ENCODE peak calls at places on chromosomes 16 and 17, in eight cellular contexts. One of them, this sample, is unnamed.

GRCh38 chr17:65389956-65390355 is 171.5 kb downstream of the AXIN2 start:
- DNase-seq in heart left ventricle: no peak
- DNase-seq in IMR-90: peak
- DNase-seq in lower lobe of right lung: no peak
- DNase-seq in ascending aorta: no peak
- DNase-seq in mammary epithelial cell: peak
- DNase-seq in GM12878: no peak
- DNase-seq in dorsolateral prefrontal cortex: no peak
- DNase-seq in this sample: no peak

GRCh38 chr16:86221085-86221484 is 289.2 kb upstream of the FOXF1 start:
- DNase-seq in heart left ventricle: no peak
- DNase-seq in IMR-90: peak
- DNase-seq in lower lobe of right lung: no peak
- DNase-seq in ascending aorta: peak
- DNase-seq in mammary epithelial cell: no peak
- DNase-seq in GM12878: no peak
- DNase-seq in dorsolateral prefrontal cortex: no peak
- DNase-seq in this sample: no peak

GRCh38 chr16:59635674-59636073 is 901.6 kb upstream of the GOT2 start:
- DNase-seq in heart left ventricle: no peak
- DNase-seq in IMR-90: peak
- DNase-seq in lower lobe of right lung: no peak
- DNase-seq in ascending aorta: no peak
- DNase-seq in mammary epithelial cell: peak
- DNase-seq in GM12878: no peak
- DNase-seq in dorsolateral prefrontal cortex: no peak
- DNase-seq in this sample: no peak

GRCh38 chr16:51420247-51420646 is 269.2 kb upstream of the SALL1 start:
- DNase-seq in heart left ventricle: no peak
- DNase-seq in IMR-90: no peak
- DNase-seq in lower lobe of right lung: no peak
- DNase-seq in ascending aorta: no peak
- DNase-seq in mammary epithelial cell: no peak
- DNase-seq in GM12878: no peak
- DNase-seq in dorsolateral prefrontal cortex: no peak
- DNase-seq in this sample: no peak

GRCh38 chr17:63270610-63271009 is 175.5 kb downstream of the CYB561 start:
- DNase-seq in heart left ventricle: no peak
- DNase-seq in IMR-90: no peak
- DNase-seq in lower lobe of right lung: no peak
- DNase-seq in ascending aorta: no peak
- DNase-seq in mammary epithelial cell: peak
- DNase-seq in GM12878: no peak
- DNase-seq in dorsolateral prefrontal cortex: no peak
- DNase-seq in this sample: no peak

GRCh38 chr17:36475346-36475970 is 11.0 kb upstream of the ZNHIT3 start:
- DNase-seq in heart left ventricle: no peak
- DNase-seq in IMR-90: no peak
- DNase-seq in lower lobe of right lung: no peak
- DNase-seq in ascending aorta: no peak
- DNase-seq in mammary epithelial cell: no peak
- DNase-seq in GM12878: no peak
- DNase-seq in dorsolateral prefrontal cortex: no peak
- DNase-seq in this sample: no peak

GRCh38 chr16:85171809-85172464 is 59.7 kb upstream of the CIBAR2 start:
- DNase-seq in heart left ventricle: no peak
- DNase-seq in IMR-90: no peak
- DNase-seq in lower lobe of right lung: peak
- DNase-seq in ascending aorta: no peak
- DNase-seq in mammary epithelial cell: no peak
- DNase-seq in GM12878: no peak
- DNase-seq in dorsolateral prefrontal cortex: no peak
- DNase-seq in this sample: no peak

GRCh38 chr16:5523794-5524193 is 426.2 kb upstream of the EEF2KMT start:
- DNase-seq in heart left ventricle: no peak
- DNase-seq in IMR-90: no peak
- DNase-seq in lower lobe of right lung: no peak
- DNase-seq in ascending aorta: no peak
- DNase-seq in mammary epithelial cell: no peak
- DNase-seq in GM12878: no peak
- DNase-seq in dorsolateral prefrontal cortex: no peak
- DNase-seq in this sample: no peak

GRCh38 chr17:50426814-50427787 is 1.1 kb downstream of the ACSF2 start:
- DNase-seq in heart left ventricle: no peak
- DNase-seq in IMR-90: peak
- DNase-seq in lower lobe of right lung: no peak
- DNase-seq in ascending aorta: no peak
- DNase-seq in mammary epithelial cell: peak
- DNase-seq in GM12878: no peak
- DNase-seq in dorsolateral prefrontal cortex: no peak
- DNase-seq in this sample: peak

GRCh38 chr17:41895617-41896016 is 23.1 kb downstream of the ACLY start:
- DNase-seq in heart left ventricle: peak
- DNase-seq in IMR-90: peak
- DNase-seq in lower lobe of right lung: no peak
- DNase-seq in ascending aorta: no peak
- DNase-seq in mammary epithelial cell: no peak
- DNase-seq in GM12878: no peak
- DNase-seq in dorsolateral prefrontal cortex: no peak
- DNase-seq in this sample: no peak

GRCh38 chr17:66348605-66349165 is 46.3 kb downstream of the PRKCA start:
- DNase-seq in heart left ventricle: peak
- DNase-seq in IMR-90: peak
- DNase-seq in lower lobe of right lung: no peak
- DNase-seq in ascending aorta: no peak
- DNase-seq in mammary epithelial cell: peak
- DNase-seq in GM12878: no peak
- DNase-seq in dorsolateral prefrontal cortex: no peak
- DNase-seq in this sample: peak

GRCh38 chr16:30965436-30965835 is 7.9 kb downstream of the SETD1A start:
- DNase-seq in heart left ventricle: no peak
- DNase-seq in IMR-90: no peak
- DNase-seq in lower lobe of right lung: no peak
- DNase-seq in ascending aorta: no peak
- DNase-seq in mammary epithelial cell: no peak
- DNase-seq in GM12878: no peak
- DNase-seq in dorsolateral prefrontal cortex: no peak
- DNase-seq in this sample: no peak

GRCh38 chr17:48871551-48872351 is 20.8 kb upstream of the ATP5MC1 start:
- DNase-seq in heart left ventricle: peak
- DNase-seq in IMR-90: no peak
- DNase-seq in lower lobe of right lung: no peak
- DNase-seq in ascending aorta: no peak
- DNase-seq in mammary epithelial cell: no peak
- DNase-seq in GM12878: no peak
- DNase-seq in dorsolateral prefrontal cortex: no peak
- DNase-seq in this sample: no peak

GRCh38 chr17:73497721-73498120 is 146.5 kb downstream of the SDK2 start:
- DNase-seq in heart left ventricle: no peak
- DNase-seq in IMR-90: no peak
- DNase-seq in lower lobe of right lung: no peak
- DNase-seq in ascending aorta: no peak
- DNase-seq in mammary epithelial cell: no peak
- DNase-seq in GM12878: no peak
- DNase-seq in dorsolateral prefrontal cortex: no peak
- DNase-seq in this sample: no peak

GRCh38 chr17:50661795-50662391 is 27.2 kb downstream of the ABCC3 start:
- DNase-seq in heart left ventricle: no peak
- DNase-seq in IMR-90: peak
- DNase-seq in lower lobe of right lung: peak
- DNase-seq in ascending aorta: peak
- DNase-seq in mammary epithelial cell: peak
- DNase-seq in GM12878: no peak
- DNase-seq in dorsolateral prefrontal cortex: no peak
- DNase-seq in this sample: peak

GRCh38 chr16:89359296-89360147 is 130.8 kb downstream of the ANKRD11 start:
- DNase-seq in heart left ventricle: no peak
- DNase-seq in IMR-90: no peak
- DNase-seq in lower lobe of right lung: no peak
- DNase-seq in ascending aorta: no peak
- DNase-seq in mammary epithelial cell: no peak
- DNase-seq in GM12878: no peak
- DNase-seq in dorsolateral prefrontal cortex: no peak
- DNase-seq in this sample: no peak

GRCh38 chr16:29306953-29307597 is 99.4 kb downstream of the NPIPB11 start:
- DNase-seq in heart left ventricle: no peak
- DNase-seq in IMR-90: peak
- DNase-seq in lower lobe of right lung: no peak
- DNase-seq in ascending aorta: no peak
- DNase-seq in mammary epithelial cell: no peak
- DNase-seq in GM12878: no peak
- DNase-seq in dorsolateral prefrontal cortex: no peak
- DNase-seq in this sample: no peak

GRCh38 chr16:87965973-87966667 is 14.9 kb downstream of the BANP start:
- DNase-seq in heart left ventricle: no peak
- DNase-seq in IMR-90: peak
- DNase-seq in lower lobe of right lung: no peak
- DNase-seq in ascending aorta: no peak
- DNase-seq in mammary epithelial cell: no peak
- DNase-seq in GM12878: no peak
- DNase-seq in dorsolateral prefrontal cortex: no peak
- DNase-seq in this sample: no peak

GRCh38 chr17:37062036-37062435 is 113.3 kb downstream of the AATF start:
- DNase-seq in heart left ventricle: no peak
- DNase-seq in IMR-90: no peak
- DNase-seq in lower lobe of right lung: no peak
- DNase-seq in ascending aorta: no peak
- DNase-seq in mammary epithelial cell: no peak
- DNase-seq in GM12878: no peak
- DNase-seq in dorsolateral prefrontal cortex: no peak
- DNase-seq in this sample: no peak

DNA sequence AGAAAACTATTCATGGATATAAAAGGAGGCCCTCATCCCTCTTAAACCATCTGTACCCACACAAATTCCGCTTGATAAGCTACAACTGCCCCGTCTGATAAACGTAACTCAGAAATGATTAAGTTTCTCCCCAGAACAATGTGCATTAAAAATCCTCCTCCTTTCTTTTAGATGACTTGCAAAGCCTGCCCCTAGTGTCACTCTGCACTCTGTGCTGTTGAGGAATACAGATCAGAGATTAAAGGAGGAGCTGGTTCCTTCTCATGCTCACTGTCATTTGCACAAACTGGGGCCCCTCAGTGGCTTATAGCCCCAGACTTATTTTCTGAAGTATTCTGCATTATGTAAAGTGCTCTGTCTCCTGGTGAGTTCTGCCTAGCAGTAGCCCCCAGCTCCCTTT is 33.3 kb downstream of the CDRT15 start:
- DNase-seq in heart left ventricle: no peak
- DNase-seq in IMR-90: peak
- DNase-seq in lower lobe of right lung: no peak
- DNase-seq in ascending aorta: no peak
- DNase-seq in mammary epithelial cell: no peak
- DNase-seq in GM12878: no peak
- DNase-seq in dorsolateral prefrontal cortex: no peak
- DNase-seq in this sample: no peak
- H3K27ac ChIP-seq in heart left ventricle: no peak
- H3K27ac ChIP-seq in IMR-90: no peak
- H3K27ac ChIP-seq in lower lobe of right lung: no peak
- H3K27ac ChIP-seq in ascending aorta: no peak
- H3K27ac ChIP-seq in mammary epithelial cell: no peak
- H3K27ac ChIP-seq in GM12878: no peak
- H3K27ac ChIP-seq in dorsolateral prefrontal cortex: no peak
- H3K27ac ChIP-seq in this sample: no peak

GRCh38 chr17:71380535-71380934 is 740.3 kb upstream of the SOX9 start:
- DNase-seq in heart left ventricle: no peak
- DNase-seq in IMR-90: peak
- DNase-seq in lower lobe of right lung: no peak
- DNase-seq in ascending aorta: no peak
- DNase-seq in mammary epithelial cell: no peak
- DNase-seq in GM12878: no peak
- DNase-seq in dorsolateral prefrontal cortex: no peak
- DNase-seq in this sample: no peak
- TF ChIP-seq CTCF in heart left ventricle: no peak
- TF ChIP-seq CTCF in IMR-90: no peak
- TF ChIP-seq CTCF in lower lobe of right lung: no peak
- TF ChIP-seq CTCF in ascending aorta: no peak
- TF ChIP-seq CTCF in mammary epithelial cell: no peak
- TF ChIP-seq CTCF in GM12878: no peak
- TF ChIP-seq CTCF in dorsolateral prefrontal cortex: no peak
- TF ChIP-seq CTCF in this sample: no peak

GRCh38 chr17:57900991-57901743 is 51.3 kb upstream of the MRPS23 start:
- DNase-seq in heart left ventricle: no peak
- DNase-seq in IMR-90: no peak
- DNase-seq in lower lobe of right lung: peak
- DNase-seq in ascending aorta: no peak
- DNase-seq in mammary epithelial cell: peak
- DNase-seq in GM12878: no peak
- DNase-seq in dorsolateral prefrontal cortex: no peak
- DNase-seq in this sample: peak

GRCh38 chr17:57902117-57902799 is 52.4 kb upstream of the MRPS23 start:
- DNase-seq in heart left ventricle: no peak
- DNase-seq in IMR-90: no peak
- DNase-seq in lower lobe of right lung: peak
- DNase-seq in ascending aorta: no peak
- DNase-seq in mammary epithelial cell: no peak
- DNase-seq in GM12878: peak
- DNase-seq in dorsolateral prefrontal cortex: no peak
- DNase-seq in this sample: no peak

GRCh38 chr17:57899391-57899790 is 49.5 kb upstream of the MRPS23 start:
- DNase-seq in heart left ventricle: no peak
- DNase-seq in IMR-90: no peak
- DNase-seq in lower lobe of right lung: peak
- DNase-seq in ascending aorta: no peak
- DNase-seq in mammary epithelial cell: no peak
- DNase-seq in GM12878: no peak
- DNase-seq in dorsolateral prefrontal cortex: no peak
- DNase-seq in this sample: no peak

GRCh38 chr17:57898487-57899311 is 48.9 kb upstream of the MRPS23 start:
- DNase-seq in heart left ventricle: peak
- DNase-seq in IMR-90: peak
- DNase-seq in lower lobe of right lung: peak
- DNase-seq in ascending aorta: no peak
- DNase-seq in mammary epithelial cell: no peak
- DNase-seq in GM12878: no peak
- DNase-seq in dorsolateral prefrontal cortex: peak
- DNase-seq in this sample: no peak

DNA sequence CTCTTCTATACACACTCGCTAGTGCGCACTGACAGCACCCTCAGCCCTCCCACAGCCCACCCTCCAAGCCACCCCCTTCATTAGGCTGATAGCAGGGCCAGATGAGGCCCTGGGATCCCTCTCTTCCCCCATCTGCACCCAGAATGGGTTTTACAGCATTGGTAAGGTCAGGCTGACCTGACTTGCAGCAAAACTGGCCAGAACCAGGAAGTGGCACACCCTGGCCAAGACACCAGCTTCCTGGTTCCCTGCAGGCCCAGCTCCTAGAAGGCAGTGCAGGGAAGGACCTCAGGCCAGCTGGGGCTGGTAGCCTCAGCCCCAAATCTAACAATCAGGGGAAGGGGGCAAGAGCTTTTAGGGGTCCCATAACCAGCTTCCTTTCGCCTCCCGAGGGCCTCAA is 50.0 kb upstream of the MRPS23 start:
- DNase-seq in heart left ventricle: no peak
- DNase-seq in IMR-90: no peak
- DNase-seq in lower lobe of right lung: peak
- DNase-seq in ascending aorta: no peak
- DNase-seq in mammary epithelial cell: no peak
- DNase-seq in GM12878: no peak
- DNase-seq in dorsolateral prefrontal cortex: no peak
- DNase-seq in this sample: no peak
- H3K27ac ChIP-seq in heart left ventricle: peak
- H3K27ac ChIP-seq in IMR-90: peak
- H3K27ac ChIP-seq in lower lobe of right lung: peak
- H3K27ac ChIP-seq in ascending aorta: peak
- H3K27ac ChIP-seq in mammary epithelial cell: no peak
- H3K27ac ChIP-seq in GM12878: no peak
- H3K27ac ChIP-seq in dorsolateral prefrontal cortex: peak
- H3K27ac ChIP-seq in this sample: peak

GRCh38 chr16:70604407-70605283 is 41.7 kb upstream of the IL34 start:
- DNase-seq in heart left ventricle: no peak
- DNase-seq in IMR-90: no peak
- DNase-seq in lower lobe of right lung: no peak
- DNase-seq in ascending aorta: peak
- DNase-seq in mammary epithelial cell: no peak
- DNase-seq in GM12878: no peak
- DNase-seq in dorsolateral prefrontal cortex: no peak
- DNase-seq in this sample: no peak
- TF ChIP-seq CTCF in heart left ventricle: no peak
- TF ChIP-seq CTCF in IMR-90: no peak
- TF ChIP-seq CTCF in lower lobe of right lung: no peak
- TF ChIP-seq CTCF in ascending aorta: no peak
- TF ChIP-seq CTCF in mammary epithelial cell: no peak
- TF ChIP-seq CTCF in GM12878: no peak
- TF ChIP-seq CTCF in dorsolateral prefrontal cortex: no peak
- TF ChIP-seq CTCF in this sample: no peak